ENCODE peak calls at places on chromosomes 11 and 22, in nine cellular contexts. T is stimulated activated CD8-positive, alpha-beta memory T cell treated with anti-CD3 and anti-CD28 coated beads, Interleukin-7, amount 100 ng/mL, for 1 hour; N is stimulated activated CD4-positive, alpha-beta T cell treated with anti-CD3 and anti-CD28 coated beads, Interleukin-15, amount 100 ng/mL, for 1 hour; J is NCI-H774; P is substantia nigra; A is EL; C is ovary; Q is effector memory CD4-positive, alpha-beta T cell; B is kidney tubule cell. W is an unnamed sample.

GRCh38 chr11:27864046-27865025 is 164.1 kb upstream of the BDNF start:
- DNase-seq in T (no peak), N (no peak), P (no peak), J (no peak), Q (no peak), A (no peak), C (no peak), B (peak; percentile 94), W (no peak)

GRCh38 chr22:42978453-42979103 is 36.4 kb downstream of the PACSIN2 start:
- DNase-seq in N (no peak), J (no peak), Q (no peak), P (no peak), B (peak; percentile 82), C (no peak), A (peak; percentile 64), T (no peak), W (no peak)

GRCh38 chr11:73242291-73243092 is 24.4 kb downstream of the P2RY2 start:
- DNase-seq in T (peak; percentile 53), B (peak; percentile 81), C (peak; percentile 90), Q (peak; percentile 20), A (peak; percentile 81), P (peak; percentile 47), N (peak; percentile 69), J (peak; percentile 70), W (peak; percentile 84)

GRCh38 chr11:15942936-15943335 is 413.4 kb downstream of the SOX6 start:
- DNase-seq in B (no peak), J (no peak), T (no peak), P (no peak), N (no peak), A (no peak), C (no peak), Q (no peak), W (no peak)

GRCh38 chr11:21142007-21142406 is 472.6 kb downstream of the NELL1 start:
- DNase-seq in J (no peak), T (no peak), N (no peak), P (no peak), A (no peak), C (no peak), B (peak; percentile 40), Q (no peak), W (no peak)

GRCh38 chr22:42432020-42432596 is at the start of gene NFAM1:
- DNase-seq in P (peak; percentile 42), N (no peak), B (no peak), Q (no peak), A (no peak), J (no peak), C (no peak), T (no peak), W (no peak)

GRCh38 chr22:40258463-40259046 is 80.8 kb downstream of the TNRC6B start:
- DNase-seq in T (no peak), P (no peak), Q (no peak), N (no peak), C (no peak), A (peak; percentile 12), B (peak; percentile 64), J (no peak), W (no peak)

GRCh38 chr11:69439651-69440464 is 41.6 kb upstream of the LINC01488 start:
- DNase-seq in C (no peak), P (no peak), T (no peak), Q (no peak), J (no peak), N (no peak), A (peak; percentile 30), B (peak; percentile 4), W (no peak)

GRCh38 chr22:41910599-41911291 is 4.1 kb downstream of the SHISA8 start:
- DNase-seq in J (no peak), A (peak; percentile 44), Q (no peak), C (peak; percentile 66), T (no peak), P (peak; percentile 54), B (peak; percentile 14), N (no peak), W (no peak)

GRCh38 chr11:114202011-114202609 is 94.1 kb upstream of the NNMT start:
- DNase-seq in B (no peak), T (no peak), Q (no peak), P (no peak), N (no peak), A (no peak), J (no peak), C (no peak), W (no peak)

GRCh38 chr11:9573775-9574555 is 495 bp downstream of the WEE1 start:
- DNase-seq in Q (no peak), J (no peak), C (peak; percentile 66), T (no peak), P (no peak), A (no peak), N (no peak), B (peak; percentile 43), W (no peak)

GRCh38 chr11:134069996-134070845 is 1.3 kb downstream of the JAM3 start:
- DNase-seq in J (peak; percentile 12), B (no peak), Q (no peak), T (no peak), C (no peak), A (no peak), P (peak; percentile 35), N (no peak), W (no peak)

W was measured in NCI-H2227 treated with DMSO at 0.1 percent for 48 hours.